ENCODE peak calls at places on chromosomes 7 and 10, in nine cellular contexts. One of them, this sample, is unnamed. For H3K4me1 and H3K9me3, the result is how much of the 10 kb centered on the place peaks cover.

GRCh38 chr10:104391150-104391968 is 37.7 kb downstream of the CFAP58 start:
- DNase-seq in heart left ventricle: no peak
- DNase-seq in upper lobe of left lung: peak
- DNase-seq in adipocyte: no peak
- DNase-seq in naive thymus-derived CD4-positive, alpha-beta T cell: no peak
- DNase-seq in heart right ventricle: no peak
- DNase-seq in kidney: no peak
- DNase-seq in cardiac muscle cell: no peak
- DNase-seq in A549: peak
- DNase-seq in this sample: peak

GRCh38 chr7:107579881-107580715 is at the start of gene BCAP29:
- DNase-seq in naive thymus-derived CD4-positive, alpha-beta T cell: peak
- DNase-seq in heart right ventricle: peak
- DNase-seq in upper lobe of left lung: peak
- DNase-seq in cardiac muscle cell: peak
- DNase-seq in A549: peak
- DNase-seq in kidney: peak
- DNase-seq in heart left ventricle: peak
- DNase-seq in adipocyte: peak
- DNase-seq in this sample: peak

GRCh38 chr7:134697487-134697886 is 50.8 kb downstream of the BPGM start:
- DNase-seq in kidney: no peak
- DNase-seq in naive thymus-derived CD4-positive, alpha-beta T cell: no peak
- DNase-seq in A549: no peak
- DNase-seq in heart right ventricle: no peak
- DNase-seq in adipocyte: no peak
- DNase-seq in cardiac muscle cell: no peak
- DNase-seq in heart left ventricle: no peak
- DNase-seq in upper lobe of left lung: no peak
- DNase-seq in this sample: peak

GRCh38 chr10:131843089-131843595 is 57.7 kb upstream of the PPP2R2D start:
- DNase-seq in kidney: no peak
- DNase-seq in adipocyte: no peak
- DNase-seq in heart right ventricle: no peak
- DNase-seq in naive thymus-derived CD4-positive, alpha-beta T cell: no peak
- DNase-seq in upper lobe of left lung: peak
- DNase-seq in cardiac muscle cell: no peak
- DNase-seq in A549: no peak
- DNase-seq in heart left ventricle: no peak
- DNase-seq in this sample: no peak

GRCh38 chr7:101433688-101434087 is 71.0 kb downstream of the COL26A1 start:
- DNase-seq in cardiac muscle cell: no peak
- DNase-seq in heart right ventricle: no peak
- DNase-seq in heart left ventricle: no peak
- DNase-seq in naive thymus-derived CD4-positive, alpha-beta T cell: no peak
- DNase-seq in A549: no peak
- DNase-seq in upper lobe of left lung: no peak
- DNase-seq in kidney: peak
- DNase-seq in adipocyte: no peak
- DNase-seq in this sample: no peak

GRCh38 chr10:43176271-43176670 is 38.0 kb downstream of the CSGALNACT2 start:
- DNase-seq in adipocyte: no peak
- DNase-seq in kidney: no peak
- DNase-seq in A549: no peak
- DNase-seq in heart right ventricle: no peak
- DNase-seq in upper lobe of left lung: no peak
- DNase-seq in heart left ventricle: no peak
- DNase-seq in naive thymus-derived CD4-positive, alpha-beta T cell: no peak
- DNase-seq in cardiac muscle cell: no peak
- DNase-seq in this sample: no peak

GRCh38 chr10:43708256-43708655 is 59.6 kb upstream of the ZNF32 start:
- DNase-seq in naive thymus-derived CD4-positive, alpha-beta T cell: no peak
- DNase-seq in heart right ventricle: no peak
- DNase-seq in A549: no peak
- DNase-seq in cardiac muscle cell: no peak
- DNase-seq in upper lobe of left lung: no peak
- DNase-seq in kidney: no peak
- DNase-seq in heart left ventricle: no peak
- DNase-seq in adipocyte: no peak
- DNase-seq in this sample: no peak

GRCh38 chr7:12092499-12093130 is 118.5 kb upstream of the TMEM106B start:
- DNase-seq in cardiac muscle cell: no peak
- DNase-seq in heart left ventricle: no peak
- DNase-seq in adipocyte: no peak
- DNase-seq in naive thymus-derived CD4-positive, alpha-beta T cell: no peak
- DNase-seq in upper lobe of left lung: no peak
- DNase-seq in heart right ventricle: no peak
- DNase-seq in A549: no peak
- DNase-seq in kidney: peak
- DNase-seq in this sample: no peak

GRCh38 chr7:158252081-158252836 is 335.4 kb downstream of the PTPRN2 start:
- DNase-seq in adipocyte: no peak
- DNase-seq in heart right ventricle: no peak
- DNase-seq in upper lobe of left lung: peak
- DNase-seq in heart left ventricle: peak
- DNase-seq in naive thymus-derived CD4-positive, alpha-beta T cell: no peak
- DNase-seq in A549: no peak
- DNase-seq in cardiac muscle cell: no peak
- DNase-seq in kidney: no peak
- DNase-seq in this sample: no peak

GRCh38 chr7:158247758-158248487 is 339.7 kb downstream of the PTPRN2 start:
- DNase-seq in upper lobe of left lung: no peak
- DNase-seq in naive thymus-derived CD4-positive, alpha-beta T cell: no peak
- DNase-seq in adipocyte: no peak
- DNase-seq in A549: no peak
- DNase-seq in heart left ventricle: no peak
- DNase-seq in heart right ventricle: no peak
- DNase-seq in kidney: no peak
- DNase-seq in cardiac muscle cell: no peak
- DNase-seq in this sample: no peak

GRCh38 chr7:158248816-158249215 is 338.8 kb downstream of the PTPRN2 start:
- DNase-seq in kidney: no peak
- DNase-seq in heart right ventricle: no peak
- DNase-seq in A549: no peak
- DNase-seq in naive thymus-derived CD4-positive, alpha-beta T cell: no peak
- DNase-seq in upper lobe of left lung: no peak
- DNase-seq in heart left ventricle: no peak
- DNase-seq in adipocyte: no peak
- DNase-seq in cardiac muscle cell: no peak
- DNase-seq in this sample: no peak

GRCh38 chr7:158251061-158251965 is 336.3 kb downstream of the PTPRN2 start:
- DNase-seq in heart right ventricle: no peak
- DNase-seq in A549: no peak
- DNase-seq in naive thymus-derived CD4-positive, alpha-beta T cell: no peak
- DNase-seq in upper lobe of left lung: peak
- DNase-seq in cardiac muscle cell: no peak
- DNase-seq in kidney: no peak
- DNase-seq in heart left ventricle: peak
- DNase-seq in adipocyte: no peak
- DNase-seq in this sample: no peak

DNA sequence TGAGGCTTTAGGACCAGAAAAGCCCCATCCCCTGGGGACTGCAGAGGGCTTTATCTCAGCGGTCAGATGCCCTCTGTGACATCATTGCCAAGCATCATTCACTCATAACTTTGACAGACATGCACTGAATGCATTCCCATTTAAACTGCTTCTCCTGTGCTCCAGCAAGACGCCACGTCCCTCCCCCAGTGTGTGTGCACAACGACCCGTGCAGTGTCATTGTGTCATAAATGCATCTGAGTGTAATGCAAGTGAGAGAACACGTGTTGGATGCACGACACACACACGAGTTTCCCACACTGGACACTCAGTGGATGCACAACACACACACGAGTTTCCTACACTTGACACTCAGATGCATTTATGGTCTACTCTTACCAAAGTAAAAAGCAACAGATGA is 337.9 kb downstream of the PTPRN2 start:
- DNase-seq in upper lobe of left lung: peak
- DNase-seq in heart left ventricle: peak
- DNase-seq in kidney: peak
- DNase-seq in heart right ventricle: no peak
- DNase-seq in adipocyte: no peak
- DNase-seq in A549: no peak
- DNase-seq in cardiac muscle cell: no peak
- DNase-seq in naive thymus-derived CD4-positive, alpha-beta T cell: no peak
- DNase-seq in this sample: no peak
- H3K4me1 ChIP-seq in upper lobe of left lung: under half
- H3K4me1 ChIP-seq in heart left ventricle: under half
- H3K4me1 ChIP-seq in kidney: under half
- H3K4me1 ChIP-seq in heart right ventricle: under half
- H3K4me1 ChIP-seq in adipocyte: under half
- H3K4me1 ChIP-seq in A549: under half
- H3K4me1 ChIP-seq in cardiac muscle cell: under half
- H3K4me1 ChIP-seq in naive thymus-derived CD4-positive, alpha-beta T cell: under half
- H3K4me1 ChIP-seq in this sample: under half

GRCh38 chr10:123443924-123444323 is 222.2 kb upstream of the GPR26 start:
- DNase-seq in cardiac muscle cell: no peak
- DNase-seq in naive thymus-derived CD4-positive, alpha-beta T cell: no peak
- DNase-seq in heart right ventricle: no peak
- DNase-seq in kidney: no peak
- DNase-seq in A549: no peak
- DNase-seq in heart left ventricle: no peak
- DNase-seq in upper lobe of left lung: no peak
- DNase-seq in adipocyte: no peak
- DNase-seq in this sample: no peak
- H3K9me3 ChIP-seq in cardiac muscle cell: under half
- H3K9me3 ChIP-seq in naive thymus-derived CD4-positive, alpha-beta T cell: under half
- H3K9me3 ChIP-seq in heart right ventricle: under half
- H3K9me3 ChIP-seq in kidney: under half
- H3K9me3 ChIP-seq in A549: under half
- H3K9me3 ChIP-seq in heart left ventricle: under half
- H3K9me3 ChIP-seq in upper lobe of left lung: under half
- H3K9me3 ChIP-seq in adipocyte: under half
- H3K9me3 ChIP-seq in this sample: under half

GRCh38 chr7:137990251-137990901 is 11.5 kb downstream of the CREB3L2 start:
- DNase-seq in cardiac muscle cell: no peak
- DNase-seq in upper lobe of left lung: no peak
- DNase-seq in naive thymus-derived CD4-positive, alpha-beta T cell: no peak
- DNase-seq in heart left ventricle: no peak
- DNase-seq in heart right ventricle: no peak
- DNase-seq in A549: no peak
- DNase-seq in adipocyte: peak
- DNase-seq in kidney: no peak
- DNase-seq in this sample: peak

GRCh38 chr7:137992042-137992737 is 9.7 kb downstream of the CREB3L2 start:
- DNase-seq in heart left ventricle: no peak
- DNase-seq in adipocyte: no peak
- DNase-seq in A549: peak
- DNase-seq in cardiac muscle cell: no peak
- DNase-seq in naive thymus-derived CD4-positive, alpha-beta T cell: no peak
- DNase-seq in upper lobe of left lung: no peak
- DNase-seq in kidney: no peak
- DNase-seq in heart right ventricle: no peak
- DNase-seq in this sample: no peak

GRCh38 chr7:137994091-137994688 is 7.7 kb downstream of the CREB3L2 start:
- DNase-seq in cardiac muscle cell: no peak
- DNase-seq in A549: no peak
- DNase-seq in kidney: no peak
- DNase-seq in heart right ventricle: no peak
- DNase-seq in naive thymus-derived CD4-positive, alpha-beta T cell: no peak
- DNase-seq in heart left ventricle: no peak
- DNase-seq in adipocyte: no peak
- DNase-seq in upper lobe of left lung: no peak
- DNase-seq in this sample: no peak

GRCh38 chr7:137993395-137993743 is 8.5 kb downstream of the CREB3L2 start:
- DNase-seq in heart right ventricle: no peak
- DNase-seq in kidney: no peak
- DNase-seq in naive thymus-derived CD4-positive, alpha-beta T cell: no peak
- DNase-seq in A549: no peak
- DNase-seq in upper lobe of left lung: no peak
- DNase-seq in heart left ventricle: no peak
- DNase-seq in cardiac muscle cell: no peak
- DNase-seq in adipocyte: no peak
- DNase-seq in this sample: no peak

DNA sequence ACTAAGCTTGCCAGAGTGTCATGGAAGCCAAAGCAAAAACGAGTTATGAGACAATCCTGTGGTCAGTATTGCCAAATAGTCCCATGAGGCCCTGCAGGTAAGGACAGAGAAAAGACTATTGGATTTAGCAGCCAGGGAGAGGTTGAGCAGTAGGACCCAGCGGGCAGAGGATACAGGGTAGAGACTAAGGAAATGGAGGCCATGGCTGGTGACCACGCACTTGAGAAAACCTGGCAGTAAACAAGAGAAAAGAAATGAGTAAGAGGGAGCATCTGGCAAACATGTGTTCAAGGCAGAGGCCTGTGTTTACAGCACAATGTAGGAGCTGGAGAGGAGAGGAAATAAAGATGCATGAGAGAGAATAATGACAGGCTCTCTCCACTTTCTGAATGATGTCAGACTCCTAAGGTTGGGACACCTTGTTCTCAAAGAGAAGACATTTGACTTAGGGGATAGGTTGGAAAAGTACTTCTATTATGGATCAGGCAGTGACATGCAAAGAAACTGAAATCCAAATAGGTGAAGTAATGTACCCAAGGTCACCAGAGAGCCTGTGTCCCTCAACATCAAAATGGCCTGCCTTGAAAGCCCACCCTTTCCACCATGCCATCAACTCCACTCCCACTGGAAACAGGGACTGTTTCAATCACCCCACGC is 9.0 kb downstream of the CREB3L2 start:
- DNase-seq in cardiac muscle cell: no peak
- DNase-seq in heart right ventricle: no peak
- DNase-seq in adipocyte: peak
- DNase-seq in naive thymus-derived CD4-positive, alpha-beta T cell: no peak
- DNase-seq in heart left ventricle: peak
- DNase-seq in kidney: no peak
- DNase-seq in upper lobe of left lung: no peak
- DNase-seq in A549: peak
- DNase-seq in this sample: peak
- H3K4me1 ChIP-seq in cardiac muscle cell: under half
- H3K4me1 ChIP-seq in heart right ventricle: half or more
- H3K4me1 ChIP-seq in adipocyte: half or more
- H3K4me1 ChIP-seq in naive thymus-derived CD4-positive, alpha-beta T cell: under half
- H3K4me1 ChIP-seq in heart left ventricle: half or more
- H3K4me1 ChIP-seq in kidney: under half
- H3K4me1 ChIP-seq in upper lobe of left lung: half or more
- H3K4me1 ChIP-seq in A549: under half
- H3K4me1 ChIP-seq in this sample: under half

GRCh38 chr7:158190756-158191155 is 396.9 kb downstream of the PTPRN2 start:
- DNase-seq in cardiac muscle cell: no peak
- DNase-seq in naive thymus-derived CD4-positive, alpha-beta T cell: no peak
- DNase-seq in kidney: peak
- DNase-seq in upper lobe of left lung: no peak
- DNase-seq in adipocyte: no peak
- DNase-seq in A549: no peak
- DNase-seq in heart right ventricle: no peak
- DNase-seq in heart left ventricle: no peak
- DNase-seq in this sample: no peak

GRCh38 chr7:158188676-158189075 is 398.9 kb downstream of the PTPRN2 start:
- DNase-seq in heart right ventricle: no peak
- DNase-seq in heart left ventricle: no peak
- DNase-seq in kidney: no peak
- DNase-seq in adipocyte: no peak
- DNase-seq in A549: no peak
- DNase-seq in naive thymus-derived CD4-positive, alpha-beta T cell: no peak
- DNase-seq in upper lobe of left lung: no peak
- DNase-seq in cardiac muscle cell: no peak
- DNase-seq in this sample: no peak

GRCh38 chr7:158186406-158186805 is 401.2 kb downstream of the PTPRN2 start:
- DNase-seq in kidney: no peak
- DNase-seq in upper lobe of left lung: no peak
- DNase-seq in heart right ventricle: no peak
- DNase-seq in A549: no peak
- DNase-seq in heart left ventricle: no peak
- DNase-seq in cardiac muscle cell: no peak
- DNase-seq in naive thymus-derived CD4-positive, alpha-beta T cell: no peak
- DNase-seq in adipocyte: no peak
- DNase-seq in this sample: no peak

GRCh38 chr7:158185653-158186052 is 402.0 kb downstream of the PTPRN2 start:
- DNase-seq in cardiac muscle cell: no peak
- DNase-seq in heart right ventricle: no peak
- DNase-seq in A549: no peak
- DNase-seq in heart left ventricle: no peak
- DNase-seq in adipocyte: no peak
- DNase-seq in naive thymus-derived CD4-positive, alpha-beta T cell: no peak
- DNase-seq in upper lobe of left lung: no peak
- DNase-seq in kidney: no peak
- DNase-seq in this sample: no peak

GRCh38 chr7:158187055-158187770 is 400.4 kb downstream of the PTPRN2 start:
- DNase-seq in heart left ventricle: no peak
- DNase-seq in A549: no peak
- DNase-seq in naive thymus-derived CD4-positive, alpha-beta T cell: no peak
- DNase-seq in kidney: no peak
- DNase-seq in upper lobe of left lung: no peak
- DNase-seq in cardiac muscle cell: no peak
- DNase-seq in adipocyte: no peak
- DNase-seq in heart right ventricle: no peak
- DNase-seq in this sample: no peak
- H3K9me3 ChIP-seq in heart left ventricle: under half
- H3K9me3 ChIP-seq in A549: under half
- H3K9me3 ChIP-seq in naive thymus-derived CD4-positive, alpha-beta T cell: under half
- H3K9me3 ChIP-seq in kidney: under half
- H3K9me3 ChIP-seq in upper lobe of left lung: under half
- H3K9me3 ChIP-seq in cardiac muscle cell: under half
- H3K9me3 ChIP-seq in adipocyte: under half
- H3K9me3 ChIP-seq in heart right ventricle: under half
- H3K9me3 ChIP-seq in this sample: under half

This sample was measured in mammary epithelial cell.